ENCODE peak calls at places on chromosome 4, in six cellular contexts. One of them, this sample, is unnamed.
A peak's percentile ranks its signal among the peaks of the same experiment; 100 is the strongest.

GRCh38 chr4:10456270-10457254 is 664 bp downstream of the ZNF518B start:
- DNase-seq in GM06990: peak; percentile 66
- DNase-seq in activated CD8-positive, alpha-beta T cell treated with anti-CD3 and anti-CD28 coated beads for 36 hours: peak; percentile 80
- DNase-seq in astrocyte of the cerebellum: peak; percentile 11
- DNase-seq in fibroblast of lung: peak; percentile 70
- DNase-seq in astrocyte of the spinal cord: peak; percentile 54
- DNase-seq in this sample: peak; percentile 53

GRCh38 chr4:143441678-143442077 is 71.8 kb upstream of the SMARCA5 start:
- DNase-seq in GM06990: no peak
- DNase-seq in activated CD8-positive, alpha-beta T cell treated with anti-CD3 and anti-CD28 coated beads for 36 hours: no peak
- DNase-seq in astrocyte of the cerebellum: no peak
- DNase-seq in fibroblast of lung: no peak
- DNase-seq in astrocyte of the spinal cord: no peak
- DNase-seq in this sample: no peak

GRCh38 chr4:115325836-115326235 is 212.4 kb upstream of the NDST4 start:
- DNase-seq in GM06990: no peak
- DNase-seq in activated CD8-positive, alpha-beta T cell treated with anti-CD3 and anti-CD28 coated beads for 36 hours: no peak
- DNase-seq in astrocyte of the cerebellum: no peak
- DNase-seq in fibroblast of lung: peak; percentile 2
- DNase-seq in astrocyte of the spinal cord: no peak
- DNase-seq in this sample: no peak

GRCh38 chr4:184616633-184617471 is 32.4 kb downstream of the CASP3 start:
- DNase-seq in GM06990: peak; percentile 54
- DNase-seq in activated CD8-positive, alpha-beta T cell treated with anti-CD3 and anti-CD28 coated beads for 36 hours: no peak
- DNase-seq in astrocyte of the cerebellum: no peak
- DNase-seq in fibroblast of lung: no peak
- DNase-seq in astrocyte of the spinal cord: no peak
- DNase-seq in this sample: no peak

GRCh38 chr4:147138171-147138570 is 192.5 kb upstream of the TTC29 start:
- DNase-seq in GM06990: no peak
- DNase-seq in activated CD8-positive, alpha-beta T cell treated with anti-CD3 and anti-CD28 coated beads for 36 hours: no peak
- DNase-seq in astrocyte of the cerebellum: peak; percentile 50
- DNase-seq in fibroblast of lung: peak; percentile 43
- DNase-seq in astrocyte of the spinal cord: peak; percentile 31
- DNase-seq in this sample: no peak

GRCh38 chr4:116016201-116016600 is 902.8 kb upstream of the NDST4 start:
- DNase-seq in GM06990: no peak
- DNase-seq in activated CD8-positive, alpha-beta T cell treated with anti-CD3 and anti-CD28 coated beads for 36 hours: no peak
- DNase-seq in astrocyte of the cerebellum: peak; percentile 8
- DNase-seq in fibroblast of lung: peak; percentile 76
- DNase-seq in astrocyte of the spinal cord: peak; percentile 52
- DNase-seq in this sample: no peak

GRCh38 chr4:10226756-10227155 is 110.2 kb upstream of the WDR1 start:
- DNase-seq in GM06990: no peak
- DNase-seq in activated CD8-positive, alpha-beta T cell treated with anti-CD3 and anti-CD28 coated beads for 36 hours: no peak
- DNase-seq in astrocyte of the cerebellum: no peak
- DNase-seq in fibroblast of lung: no peak
- DNase-seq in astrocyte of the spinal cord: no peak
- DNase-seq in this sample: no peak

GRCh38 chr4:25977397-25978170 is 63.6 kb downstream of the SMIM20 start:
- DNase-seq in GM06990: no peak
- DNase-seq in activated CD8-positive, alpha-beta T cell treated with anti-CD3 and anti-CD28 coated beads for 36 hours: no peak
- DNase-seq in astrocyte of the cerebellum: no peak
- DNase-seq in fibroblast of lung: no peak
- DNase-seq in astrocyte of the spinal cord: no peak
- DNase-seq in this sample: no peak

GRCh38 chr4:55568905-55569504 is 22.3 kb upstream of the CLOCK start:
- DNase-seq in GM06990: no peak
- DNase-seq in activated CD8-positive, alpha-beta T cell treated with anti-CD3 and anti-CD28 coated beads for 36 hours: no peak
- DNase-seq in astrocyte of the cerebellum: no peak
- DNase-seq in fibroblast of lung: no peak
- DNase-seq in astrocyte of the spinal cord: no peak
- DNase-seq in this sample: no peak

DNA sequence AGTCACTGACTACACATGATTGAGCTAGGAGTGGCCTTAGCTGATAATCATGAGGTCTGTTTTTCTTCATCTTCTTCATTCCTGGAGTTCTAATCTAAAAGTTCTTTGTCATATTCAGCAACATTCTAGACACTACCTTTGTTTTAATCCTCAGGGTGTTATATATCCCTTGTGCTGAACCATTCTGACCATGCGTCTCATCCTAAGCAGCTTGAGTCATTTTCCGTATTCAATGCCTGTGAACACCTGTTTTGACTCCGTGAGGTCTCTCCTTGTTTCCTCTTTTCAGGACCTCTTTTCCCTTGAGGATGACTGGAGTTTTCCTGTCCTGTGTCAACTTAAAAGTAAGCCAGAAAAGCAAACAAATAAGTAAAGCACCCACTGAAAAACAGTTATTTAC is 597.9 kb downstream of the GBA3 start:
- DNase-seq in GM06990: no peak
- DNase-seq in activated CD8-positive, alpha-beta T cell treated with anti-CD3 and anti-CD28 coated beads for 36 hours: no peak
- DNase-seq in astrocyte of the cerebellum: no peak
- DNase-seq in fibroblast of lung: peak; percentile 47
- DNase-seq in astrocyte of the spinal cord: peak; percentile 0
- DNase-seq in this sample: peak; percentile 3
- TF ChIP-seq CTCF in GM06990: no peak
- TF ChIP-seq CTCF in activated CD8-positive, alpha-beta T cell treated with anti-CD3 and anti-CD28 coated beads for 36 hours: no peak
- TF ChIP-seq CTCF in astrocyte of the cerebellum: no peak
- TF ChIP-seq CTCF in fibroblast of lung: no peak
- TF ChIP-seq CTCF in astrocyte of the spinal cord: no peak
- TF ChIP-seq CTCF in this sample: no peak

DNA sequence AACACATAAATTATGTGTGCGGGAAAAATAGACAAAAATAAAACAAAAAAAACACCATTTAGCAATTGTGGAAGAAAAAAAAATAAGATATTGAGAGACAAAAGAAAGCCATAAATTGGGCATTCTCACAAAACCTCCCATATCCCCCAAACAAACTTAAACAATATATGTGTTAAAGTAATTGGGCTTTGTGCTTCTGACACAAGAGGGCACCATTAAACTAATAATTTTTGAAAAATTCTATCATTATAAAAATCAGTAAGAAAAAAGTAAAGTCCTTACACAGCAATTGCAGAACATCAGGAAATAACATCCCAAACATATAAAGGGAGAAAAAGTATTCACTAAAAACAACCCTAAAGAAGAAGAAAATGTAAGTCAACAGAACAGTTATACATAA is 880.7 kb downstream of the TECRL start:
- DNase-seq in GM06990: no peak
- DNase-seq in activated CD8-positive, alpha-beta T cell treated with anti-CD3 and anti-CD28 coated beads for 36 hours: no peak
- DNase-seq in astrocyte of the cerebellum: no peak
- DNase-seq in fibroblast of lung: no peak
- DNase-seq in astrocyte of the spinal cord: no peak
- DNase-seq in this sample: no peak
- TF ChIP-seq CTCF in GM06990: no peak
- TF ChIP-seq CTCF in activated CD8-positive, alpha-beta T cell treated with anti-CD3 and anti-CD28 coated beads for 36 hours: no peak
- TF ChIP-seq CTCF in astrocyte of the cerebellum: no peak
- TF ChIP-seq CTCF in fibroblast of lung: no peak
- TF ChIP-seq CTCF in astrocyte of the spinal cord: peak; percentile 13
- TF ChIP-seq CTCF in this sample: no peak

GRCh38 chr4:72295966-72296557 is 264.3 kb downstream of the NPFFR2 start:
- DNase-seq in GM06990: no peak
- DNase-seq in activated CD8-positive, alpha-beta T cell treated with anti-CD3 and anti-CD28 coated beads for 36 hours: no peak
- DNase-seq in astrocyte of the cerebellum: peak; percentile 58
- DNase-seq in fibroblast of lung: peak; percentile 55
- DNase-seq in astrocyte of the spinal cord: peak; percentile 75
- DNase-seq in this sample: no peak
- TF ChIP-seq CTCF in GM06990: peak; percentile 50
- TF ChIP-seq CTCF in activated CD8-positive, alpha-beta T cell treated with anti-CD3 and anti-CD28 coated beads for 36 hours: peak; percentile 49
- TF ChIP-seq CTCF in astrocyte of the cerebellum: peak; percentile 65
- TF ChIP-seq CTCF in fibroblast of lung: peak; percentile 48
- TF ChIP-seq CTCF in astrocyte of the spinal cord: peak; percentile 58
- TF ChIP-seq CTCF in this sample: peak; percentile 48

DNA sequence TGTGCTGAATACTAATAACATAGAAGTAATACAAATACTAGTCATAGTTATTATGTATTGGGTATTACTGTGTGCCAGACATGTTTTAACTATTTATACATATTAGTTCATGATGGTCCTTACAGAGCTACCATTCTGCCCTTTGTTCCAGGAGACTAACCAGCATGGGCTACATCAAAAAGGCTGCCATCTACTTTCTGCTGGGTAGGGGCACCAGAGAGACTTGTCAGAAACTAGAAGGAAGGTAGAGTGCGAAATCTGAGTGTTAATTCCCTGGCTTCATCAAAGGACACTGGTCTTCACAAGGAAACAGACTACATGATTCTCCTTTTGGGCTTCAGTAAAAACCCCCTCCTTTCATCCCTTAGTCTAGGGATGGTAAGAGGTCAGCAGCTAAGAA is 347.8 kb downstream of the GBA3 start:
- DNase-seq in GM06990: no peak
- DNase-seq in activated CD8-positive, alpha-beta T cell treated with anti-CD3 and anti-CD28 coated beads for 36 hours: no peak
- DNase-seq in astrocyte of the cerebellum: no peak
- DNase-seq in fibroblast of lung: no peak
- DNase-seq in astrocyte of the spinal cord: no peak
- DNase-seq in this sample: no peak
- TF ChIP-seq CTCF in GM06990: no peak
- TF ChIP-seq CTCF in activated CD8-positive, alpha-beta T cell treated with anti-CD3 and anti-CD28 coated beads for 36 hours: no peak
- TF ChIP-seq CTCF in astrocyte of the cerebellum: no peak
- TF ChIP-seq CTCF in fibroblast of lung: no peak
- TF ChIP-seq CTCF in astrocyte of the spinal cord: no peak
- TF ChIP-seq CTCF in this sample: no peak

DNA sequence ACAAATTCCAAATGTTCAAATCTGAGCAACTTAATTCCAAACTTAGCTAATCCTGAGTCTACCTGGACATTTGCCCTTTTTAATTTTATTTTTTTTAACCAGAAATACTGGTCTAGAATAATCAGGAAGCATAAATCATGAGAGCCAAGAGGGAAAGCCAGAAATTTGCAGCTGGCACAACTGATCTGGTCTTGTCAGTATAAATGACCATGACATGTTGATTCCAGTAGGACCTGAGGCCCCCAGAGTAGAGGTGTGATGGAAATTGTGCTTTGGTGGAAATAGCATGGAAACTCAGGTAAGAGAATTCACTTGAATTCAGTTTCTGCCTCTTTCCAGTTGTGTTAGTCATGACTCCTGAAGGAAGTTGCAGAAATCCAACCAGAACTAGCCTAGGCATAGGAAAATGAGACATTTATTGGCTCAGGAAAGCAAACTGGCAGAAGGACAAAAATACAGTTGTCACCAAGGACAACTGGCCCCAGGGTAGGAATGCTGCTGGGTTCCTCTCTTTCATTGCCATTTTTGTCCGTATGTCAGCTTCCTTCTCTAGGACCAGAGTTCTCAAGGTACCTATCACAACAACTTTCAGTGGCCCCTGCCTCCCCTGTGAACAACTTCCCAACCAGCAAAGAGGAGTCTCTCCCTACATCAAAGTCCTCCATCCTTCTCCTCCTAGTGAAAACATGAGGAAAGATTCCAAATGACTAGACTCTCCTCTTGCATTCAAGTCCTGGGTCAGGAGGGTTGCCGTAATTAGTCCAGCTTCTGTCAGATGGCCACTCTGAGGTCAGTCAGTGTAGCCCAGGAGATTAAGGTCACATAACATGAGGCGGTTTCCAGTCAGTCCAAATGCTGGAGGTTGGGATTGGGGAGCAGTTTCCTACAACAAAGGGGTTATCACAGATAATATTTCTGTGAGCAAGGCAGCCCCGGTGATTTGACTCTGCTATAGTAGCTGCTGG is 29.3 kb upstream of the MYOZ2 start:
- DNase-seq in GM06990: no peak
- DNase-seq in activated CD8-positive, alpha-beta T cell treated with anti-CD3 and anti-CD28 coated beads for 36 hours: no peak
- DNase-seq in astrocyte of the cerebellum: no peak
- DNase-seq in fibroblast of lung: no peak
- DNase-seq in astrocyte of the spinal cord: no peak
- DNase-seq in this sample: no peak
- TF ChIP-seq CTCF in GM06990: no peak
- TF ChIP-seq CTCF in activated CD8-positive, alpha-beta T cell treated with anti-CD3 and anti-CD28 coated beads for 36 hours: no peak
- TF ChIP-seq CTCF in astrocyte of the cerebellum: no peak
- TF ChIP-seq CTCF in fibroblast of lung: no peak
- TF ChIP-seq CTCF in astrocyte of the spinal cord: no peak
- TF ChIP-seq CTCF in this sample: no peak

This sample was measured in endothelial cell.